ENCODE peak calls at places on chromosomes 5 and 9, in nine cellular contexts. One of them, this sample, is unnamed.
A peak's percentile ranks its signal among the peaks of the same experiment; 100 is the strongest.

GRCh38 chr9:68472119-68472518 is 68.6 kb downstream of the TMEM252 start:
- DNase-seq in GM23248: no peak
- DNase-seq in HEK293T: no peak
- DNase-seq in psoas muscle: no peak
- DNase-seq in DMS 273 treated with DMSO at 0.1 percent for 48 hours: no peak
- DNase-seq in cardiac muscle cell: no peak
- DNase-seq in GM03348: no peak
- DNase-seq in suprapubic skin: no peak
- DNase-seq in stimulated activated CD4-positive, alpha-beta T cell treated with anti-CD3 and anti-CD28 coated beads, Interleukin-4, amount 100 ng/mL, for 4 hours: no peak
- DNase-seq in this sample: no peak

GRCh38 chr9:114771901-114772300 is 33.9 kb downstream of the TNFSF15 start:
- DNase-seq in GM23248: peak; percentile 36
- DNase-seq in HEK293T: no peak
- DNase-seq in psoas muscle: no peak
- DNase-seq in DMS 273 treated with DMSO at 0.1 percent for 48 hours: no peak
- DNase-seq in cardiac muscle cell: peak; percentile 17
- DNase-seq in GM03348: no peak
- DNase-seq in suprapubic skin: no peak
- DNase-seq in stimulated activated CD4-positive, alpha-beta T cell treated with anti-CD3 and anti-CD28 coated beads, Interleukin-4, amount 100 ng/mL, for 4 hours: no peak
- DNase-seq in this sample: no peak

GRCh38 chr9:21696411-21696865 is 106.0 kb upstream of the MTAP start:
- DNase-seq in GM23248: peak; percentile 34
- DNase-seq in HEK293T: peak; percentile 25
- DNase-seq in psoas muscle: no peak
- DNase-seq in DMS 273 treated with DMSO at 0.1 percent for 48 hours: no peak
- DNase-seq in cardiac muscle cell: peak; percentile 77
- DNase-seq in GM03348: peak; percentile 10
- DNase-seq in suprapubic skin: no peak
- DNase-seq in stimulated activated CD4-positive, alpha-beta T cell treated with anti-CD3 and anti-CD28 coated beads, Interleukin-4, amount 100 ng/mL, for 4 hours: no peak
- DNase-seq in this sample: no peak

GRCh38 chr9:90855208-90856000 is 53.8 kb downstream of the SYK start:
- DNase-seq in GM23248: no peak
- DNase-seq in HEK293T: no peak
- DNase-seq in psoas muscle: no peak
- DNase-seq in DMS 273 treated with DMSO at 0.1 percent for 48 hours: peak; percentile 32
- DNase-seq in cardiac muscle cell: no peak
- DNase-seq in GM03348: no peak
- DNase-seq in suprapubic skin: no peak
- DNase-seq in stimulated activated CD4-positive, alpha-beta T cell treated with anti-CD3 and anti-CD28 coated beads, Interleukin-4, amount 100 ng/mL, for 4 hours: no peak
- DNase-seq in this sample: no peak

GRCh38 chr9:16294371-16294770 is 576.1 kb downstream of the BNC2 start:
- DNase-seq in GM23248: peak; percentile 45
- DNase-seq in HEK293T: no peak
- DNase-seq in psoas muscle: no peak
- DNase-seq in DMS 273 treated with DMSO at 0.1 percent for 48 hours: no peak
- DNase-seq in cardiac muscle cell: peak; percentile 77
- DNase-seq in GM03348: peak; percentile 61
- DNase-seq in suprapubic skin: no peak
- DNase-seq in stimulated activated CD4-positive, alpha-beta T cell treated with anti-CD3 and anti-CD28 coated beads, Interleukin-4, amount 100 ng/mL, for 4 hours: no peak
- DNase-seq in this sample: no peak

GRCh38 chr9:117523531-117524153 is 108.8 kb upstream of the ASTN2 start:
- DNase-seq in GM23248: no peak
- DNase-seq in HEK293T: no peak
- DNase-seq in psoas muscle: no peak
- DNase-seq in DMS 273 treated with DMSO at 0.1 percent for 48 hours: no peak
- DNase-seq in cardiac muscle cell: no peak
- DNase-seq in GM03348: no peak
- DNase-seq in suprapubic skin: no peak
- DNase-seq in stimulated activated CD4-positive, alpha-beta T cell treated with anti-CD3 and anti-CD28 coated beads, Interleukin-4, amount 100 ng/mL, for 4 hours: no peak
- DNase-seq in this sample: no peak

GRCh38 chr9:134562146-134562753 is 79.4 kb upstream of the COL5A1 start:
- DNase-seq in GM23248: peak; percentile 35
- DNase-seq in HEK293T: no peak
- DNase-seq in psoas muscle: no peak
- DNase-seq in DMS 273 treated with DMSO at 0.1 percent for 48 hours: no peak
- DNase-seq in cardiac muscle cell: no peak
- DNase-seq in GM03348: no peak
- DNase-seq in suprapubic skin: peak; percentile 65
- DNase-seq in stimulated activated CD4-positive, alpha-beta T cell treated with anti-CD3 and anti-CD28 coated beads, Interleukin-4, amount 100 ng/mL, for 4 hours: no peak
- DNase-seq in this sample: no peak

GRCh38 chr5:117982691-117983090 is 1005.7 kb downstream of the DTWD2 start:
- DNase-seq in GM23248: no peak
- DNase-seq in HEK293T: no peak
- DNase-seq in psoas muscle: no peak
- DNase-seq in DMS 273 treated with DMSO at 0.1 percent for 48 hours: no peak
- DNase-seq in cardiac muscle cell: peak; percentile 2
- DNase-seq in GM03348: no peak
- DNase-seq in suprapubic skin: no peak
- DNase-seq in stimulated activated CD4-positive, alpha-beta T cell treated with anti-CD3 and anti-CD28 coated beads, Interleukin-4, amount 100 ng/mL, for 4 hours: no peak
- DNase-seq in this sample: no peak

GRCh38 chr5:172926008-172926523 is 33.2 kb upstream of the RPL26L1 start:
- DNase-seq in GM23248: no peak
- DNase-seq in HEK293T: no peak
- DNase-seq in psoas muscle: no peak
- DNase-seq in DMS 273 treated with DMSO at 0.1 percent for 48 hours: no peak
- DNase-seq in cardiac muscle cell: no peak
- DNase-seq in GM03348: no peak
- DNase-seq in suprapubic skin: no peak
- DNase-seq in stimulated activated CD4-positive, alpha-beta T cell treated with anti-CD3 and anti-CD28 coated beads, Interleukin-4, amount 100 ng/mL, for 4 hours: no peak
- DNase-seq in this sample: no peak

GRCh38 chr9:129774791-129775149 is 21.9 kb upstream of the PTGES start:
- DNase-seq in GM23248: no peak
- DNase-seq in HEK293T: no peak
- DNase-seq in psoas muscle: no peak
- DNase-seq in DMS 273 treated with DMSO at 0.1 percent for 48 hours: no peak
- DNase-seq in cardiac muscle cell: no peak
- DNase-seq in GM03348: no peak
- DNase-seq in suprapubic skin: no peak
- DNase-seq in stimulated activated CD4-positive, alpha-beta T cell treated with anti-CD3 and anti-CD28 coated beads, Interleukin-4, amount 100 ng/mL, for 4 hours: no peak
- DNase-seq in this sample: no peak

GRCh38 chr9:135369401-135369800 is 110.2 kb upstream of the PPP1R26 start:
- DNase-seq in GM23248: peak; percentile 39
- DNase-seq in HEK293T: no peak
- DNase-seq in psoas muscle: no peak
- DNase-seq in DMS 273 treated with DMSO at 0.1 percent for 48 hours: no peak
- DNase-seq in cardiac muscle cell: no peak
- DNase-seq in GM03348: no peak
- DNase-seq in suprapubic skin: no peak
- DNase-seq in stimulated activated CD4-positive, alpha-beta T cell treated with anti-CD3 and anti-CD28 coated beads, Interleukin-4, amount 100 ng/mL, for 4 hours: no peak
- DNase-seq in this sample: no peak

GRCh38 chr9:34493972-34494535 is 28.7 kb downstream of the ENHO start:
- DNase-seq in GM23248: peak; percentile 71
- DNase-seq in HEK293T: peak; percentile 53
- DNase-seq in psoas muscle: peak; percentile 48
- DNase-seq in DMS 273 treated with DMSO at 0.1 percent for 48 hours: no peak
- DNase-seq in cardiac muscle cell: peak; percentile 72
- DNase-seq in GM03348: peak; percentile 77
- DNase-seq in suprapubic skin: no peak
- DNase-seq in stimulated activated CD4-positive, alpha-beta T cell treated with anti-CD3 and anti-CD28 coated beads, Interleukin-4, amount 100 ng/mL, for 4 hours: peak; percentile 11
- DNase-seq in this sample: peak; percentile 9

GRCh38 chr5:98786178-98786853 is 12.9 kb downstream of the RGMB start:
- DNase-seq in GM23248: peak; percentile 53
- DNase-seq in HEK293T: no peak
- DNase-seq in psoas muscle: no peak
- DNase-seq in DMS 273 treated with DMSO at 0.1 percent for 48 hours: no peak
- DNase-seq in cardiac muscle cell: peak; percentile 57
- DNase-seq in GM03348: no peak
- DNase-seq in suprapubic skin: no peak
- DNase-seq in stimulated activated CD4-positive, alpha-beta T cell treated with anti-CD3 and anti-CD28 coated beads, Interleukin-4, amount 100 ng/mL, for 4 hours: no peak
- DNase-seq in this sample: no peak

GRCh38 chr5:129110742-129111141 is 16.2 kb downstream of the ISOC1 start:
- DNase-seq in GM23248: peak; percentile 5
- DNase-seq in HEK293T: no peak
- DNase-seq in psoas muscle: no peak
- DNase-seq in DMS 273 treated with DMSO at 0.1 percent for 48 hours: no peak
- DNase-seq in cardiac muscle cell: no peak
- DNase-seq in GM03348: no peak
- DNase-seq in suprapubic skin: no peak
- DNase-seq in stimulated activated CD4-positive, alpha-beta T cell treated with anti-CD3 and anti-CD28 coated beads, Interleukin-4, amount 100 ng/mL, for 4 hours: no peak
- DNase-seq in this sample: no peak

GRCh38 chr5:122129332-122129731 is at the start of gene ZNF474:
- DNase-seq in GM23248: peak; percentile 98
- DNase-seq in HEK293T: peak; percentile 22
- DNase-seq in psoas muscle: no peak
- DNase-seq in DMS 273 treated with DMSO at 0.1 percent for 48 hours: no peak
- DNase-seq in cardiac muscle cell: peak; percentile 97
- DNase-seq in GM03348: peak; percentile 81
- DNase-seq in suprapubic skin: no peak
- DNase-seq in stimulated activated CD4-positive, alpha-beta T cell treated with anti-CD3 and anti-CD28 coated beads, Interleukin-4, amount 100 ng/mL, for 4 hours: no peak
- DNase-seq in this sample: no peak

GRCh38 chr5:156640751-156641241 is 209.3 kb upstream of the PPP1R2B start:
- DNase-seq in GM23248: peak; percentile 85
- DNase-seq in HEK293T: no peak
- DNase-seq in psoas muscle: no peak
- DNase-seq in DMS 273 treated with DMSO at 0.1 percent for 48 hours: no peak
- DNase-seq in cardiac muscle cell: no peak
- DNase-seq in GM03348: peak; percentile 72
- DNase-seq in suprapubic skin: no peak
- DNase-seq in stimulated activated CD4-positive, alpha-beta T cell treated with anti-CD3 and anti-CD28 coated beads, Interleukin-4, amount 100 ng/mL, for 4 hours: no peak
- DNase-seq in this sample: no peak

GRCh38 chr9:20379804-20380225 is 242.5 kb downstream of the MLLT3 start:
- DNase-seq in GM23248: no peak
- DNase-seq in HEK293T: no peak
- DNase-seq in psoas muscle: no peak
- DNase-seq in DMS 273 treated with DMSO at 0.1 percent for 48 hours: no peak
- DNase-seq in cardiac muscle cell: no peak
- DNase-seq in GM03348: no peak
- DNase-seq in suprapubic skin: no peak
- DNase-seq in stimulated activated CD4-positive, alpha-beta T cell treated with anti-CD3 and anti-CD28 coated beads, Interleukin-4, amount 100 ng/mL, for 4 hours: no peak
- DNase-seq in this sample: no peak

GRCh38 chr5:140710899-140711552 is 10.8 kb downstream of the ZMAT2 start:
- DNase-seq in GM23248: peak; percentile 98
- DNase-seq in HEK293T: peak; percentile 73
- DNase-seq in psoas muscle: peak; percentile 89
- DNase-seq in DMS 273 treated with DMSO at 0.1 percent for 48 hours: peak; percentile 80
- DNase-seq in cardiac muscle cell: peak; percentile 98
- DNase-seq in GM03348: peak; percentile 91
- DNase-seq in suprapubic skin: peak; percentile 91
- DNase-seq in stimulated activated CD4-positive, alpha-beta T cell treated with anti-CD3 and anti-CD28 coated beads, Interleukin-4, amount 100 ng/mL, for 4 hours: peak; percentile 79
- DNase-seq in this sample: peak; percentile 96